ENCODE peak calls at places on chromosomes 11 and 22, in eight cellular contexts. W is vagina; S is pancreas; K is transverse colon; Q is neural progenitor cell; V is CD8-positive, alpha-beta memory T cell; Z is K562; F is heart right ventricle. D is an unnamed sample. For H3K4me1, the result is how much of the 10 kb centered on the place peaks cover.

GRCh38 chr22:24157783-24158170 is 23.5 kb upstream of the SUSD2 start:
- DNase-seq in V (no peak), S (no peak), Z (no peak), K (no peak), W (no peak), F (no peak), Q (no peak), D (no peak)

GRCh38 chr11:120816711-120817110 is 207.2 kb upstream of the TBCEL start:
- DNase-seq in W (no peak), S (no peak), F (no peak), V (no peak), Q (no peak), K (no peak), Z (no peak), D (no peak)

GRCh38 chr22:44046485-44047141 is 22.5 kb downstream of the PARVB start:
- DNase-seq in W (no peak), K (no peak), F (peak), V (no peak), S (no peak), Q (no peak), Z (peak), D (no peak)

GRCh38 chr11:33542921-33543320 is 157.7 kb downstream of the C11orf91 start:
- DNase-seq in Q (peak), K (peak), W (no peak), V (no peak), S (no peak), F (peak), Z (peak), D (no peak)

GRCh38 chr11:93525601-93526000 is 17.6 kb downstream of the SMCO4 start:
- DNase-seq in F (no peak), Z (peak), Q (no peak), S (no peak), K (no peak), W (no peak), V (no peak), D (no peak)

GRCh38 chr22:31952094-31952401 is 7.7 kb downstream of the YWHAH start:
- DNase-seq in V (no peak), F (no peak), S (no peak), W (no peak), K (no peak), Q (no peak), Z (no peak), D (no peak)

GRCh38 chr22:24926849-24927579 is 19.5 kb downstream of the LHFPL7 start:
- DNase-seq in Z (no peak), S (no peak), Q (no peak), F (no peak), W (no peak), K (no peak), V (no peak), D (no peak)

GRCh38 chr22:44627521-44628139 is 74.4 kb upstream of the PRR5 start:
- DNase-seq in S (no peak), F (no peak), Z (no peak), W (no peak), V (no peak), Q (no peak), K (no peak), D (no peak)

GRCh38 chr11:64688534-64688982 is 34.4 kb downstream of the NRXN2 start:
- DNase-seq in V (peak), S (peak), K (peak), Z (peak), Q (peak), W (no peak), F (peak), D (peak)

GRCh38 chr22:31614781-31615480 is 47.1 kb downstream of the PISD start:
- DNase-seq in W (no peak), F (no peak), V (no peak), Z (no peak), Q (no peak), S (peak), K (no peak), D (no peak)

GRCh38 chr11:112172362-112172994 is 2.8 kb upstream of the BCO2 start:
- DNase-seq in F (no peak), W (no peak), Z (no peak), K (no peak), V (no peak), S (no peak), Q (no peak), D (no peak)

GRCh38 chr11:88051386-88051785 is 123.9 kb downstream of the RAB38 start:
- DNase-seq in V (no peak), K (no peak), Q (no peak), W (no peak), F (no peak), Z (no peak), S (no peak), D (no peak)

GRCh38 chr22:21032037-21032842 is at the start of gene SLC7A4:
- DNase-seq in S (peak), Z (no peak), V (no peak), K (peak), W (no peak), Q (peak), F (no peak), D (no peak)

GRCh38 chr22:32631507-32632245 is 157.1 kb downstream of the FBXO7 start:
- DNase-seq in V (no peak), F (no peak), W (no peak), Q (no peak), S (no peak), Z (no peak), K (no peak), D (no peak)

GRCh38 chr22:28907311-28908008 is 24.1 kb downstream of the ZNRF3 start:
- DNase-seq in F (no peak), Q (no peak), Z (no peak), K (no peak), V (no peak), W (no peak), S (no peak), D (no peak)

GRCh38 chr11:1148752-1149180 is 9.0 kb upstream of the MUC5AC start:
- DNase-seq in Z (no peak), W (no peak), V (no peak), Q (no peak), F (no peak), S (peak), K (peak), D (no peak)

GRCh38 chr22:45908961-45909360 is 68.0 kb downstream of the WNT7B start:
- DNase-seq in S (no peak), K (no peak), W (no peak), Q (peak), F (no peak), Z (no peak), V (no peak), D (no peak)

GRCh38 chr22:45906946-45907345 is 70.0 kb downstream of the WNT7B start:
- DNase-seq in W (no peak), F (no peak), S (no peak), Z (no peak), K (no peak), V (no peak), Q (no peak), D (no peak)

GRCh38 chr22:45905924-45906865 is 70.8 kb downstream of the WNT7B start:
- DNase-seq in Z (no peak), F (peak), S (no peak), K (no peak), Q (peak), V (no peak), W (no peak), D (no peak)

GRCh38 chr22:45907996-45908395 is 69.0 kb downstream of the WNT7B start:
- DNase-seq in K (no peak), F (no peak), Q (no peak), V (no peak), Z (no peak), W (no peak), S (no peak), D (no peak)

GRCh38 chr22:45907378-45907777 is 69.6 kb downstream of the WNT7B start:
- DNase-seq in Z (no peak), F (no peak), V (no peak), W (no peak), Q (no peak), S (no peak), K (no peak), D (no peak)
- H3K4me1 ChIP-seq in Z (under half), F (under half), V (under half), W (under half), Q (half or more), S (under half), K (under half), D (under half)

DNA sequence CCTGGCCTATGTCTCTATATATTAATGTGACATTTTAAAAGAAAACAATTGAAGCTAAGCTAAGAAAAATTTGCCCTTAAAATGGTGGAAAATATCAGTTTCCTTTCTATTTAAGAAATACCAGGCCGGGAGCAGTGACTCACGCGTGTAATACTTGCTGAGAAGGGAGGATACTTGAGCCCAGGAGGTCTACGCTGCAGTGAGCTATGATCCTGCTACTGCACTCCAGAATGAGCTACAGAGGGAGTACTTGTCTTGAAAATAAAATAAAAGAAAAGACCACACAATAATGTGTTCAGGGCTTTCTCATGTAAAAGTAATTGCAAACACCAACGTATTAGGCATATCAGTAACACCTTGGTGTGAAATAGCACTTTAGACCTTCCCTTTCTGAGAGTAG is 1.4 kb upstream of the PRSS23 start:
- DNase-seq in S (no peak), V (no peak), Q (no peak), Z (no peak), K (no peak), F (no peak), W (no peak), D (no peak)
- H3K27ac ChIP-seq in S (no peak), V (no peak), Q (no peak), Z (no peak), K (peak), F (no peak), W (peak), D (no peak)

GRCh38 chr11:119702261-119702591 is 26.8 kb downstream of the NECTIN1 start:
- DNase-seq in W (no peak), Q (no peak), K (no peak), F (no peak), S (peak), V (no peak), Z (no peak), D (no peak)
- H3K4me1 ChIP-seq in W (half or more), Q (under half), K (under half), F (half or more), S (under half), V (under half), Z (under half), D (under half)

GRCh38 chr11:113859665-113860064 is 15.7 kb downstream of the USP28 start:
- DNase-seq in S (no peak), Z (no peak), F (no peak), V (no peak), W (no peak), K (no peak), Q (no peak), D (no peak)
- H3K27ac ChIP-seq in S (no peak), Z (no peak), F (peak), V (no peak), W (no peak), K (no peak), Q (no peak), D (no peak)

DNA sequence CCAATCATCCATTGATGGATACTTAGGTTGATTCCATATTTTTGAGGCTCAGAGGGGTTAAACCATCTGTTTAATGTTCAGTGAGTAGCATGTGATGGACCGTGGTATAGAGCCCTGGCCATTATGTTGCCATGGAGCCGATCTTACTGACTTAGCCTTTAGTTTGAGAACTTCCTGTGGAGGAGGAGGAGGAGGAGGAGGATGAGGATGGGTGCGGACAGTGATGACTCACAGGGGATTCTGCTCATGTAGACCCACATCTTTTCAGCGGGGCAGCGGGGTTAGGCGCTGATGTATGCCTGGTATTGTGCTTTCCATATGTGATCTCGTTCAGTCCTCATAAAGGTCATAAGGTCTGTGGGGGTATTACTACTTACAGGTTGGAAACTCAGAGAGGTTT is 13.9 kb downstream of the STX3 start:
- DNase-seq in W (no peak), Q (no peak), F (no peak), Z (peak), S (no peak), K (no peak), V (no peak), D (no peak)
- H3K4me1 ChIP-seq in W (under half), Q (under half), F (half or more), Z (under half), S (under half), K (under half), V (half or more), D (under half)

GRCh38 chr11:118033443-118033842 is 43.4 kb upstream of the TMPRSS4 start:
- DNase-seq in W (no peak), V (no peak), K (no peak), S (no peak), Q (no peak), Z (no peak), F (no peak), D (no peak)

GRCh38 chr11:118028626-118029025 is 42.4 kb downstream of the IL10RA start:
- DNase-seq in S (no peak), V (no peak), W (no peak), F (no peak), K (no peak), Q (no peak), Z (no peak), D (no peak)

GRCh38 chr11:118027694-118028093 is 41.5 kb downstream of the IL10RA start:
- DNase-seq in V (no peak), K (no peak), W (no peak), F (no peak), Z (no peak), Q (no peak), S (no peak), D (no peak)
- H3K27ac ChIP-seq in V (no peak), K (no peak), W (no peak), F (no peak), Z (no peak), Q (no peak), S (no peak), D (no peak)

D was measured in effector memory CD4-positive, alpha-beta T cell.